ENCODE peak calls at places on chromosomes 13 and 19, in six cellular contexts. U is tibial artery, I is heart right ventricle, H is GM23248, N is spleen, D is fibroblast of pulmonary artery. V is an unnamed sample.

GRCh38 chr13:34000955-34001354 is 183.0 kb downstream of the RFC3 start:
- DNase-seq in U (no peak), I (no peak), H (no peak), N (no peak), D (no peak), V (no peak)

GRCh38 chr19:42207767-42208259 is 9.7 kb downstream of the DEDD2 start:
- DNase-seq in U (no peak), I (no peak), H (peak), N (no peak), D (peak), V (peak)

GRCh38 chr13:97716746-97717145 is 236.7 kb upstream of the IPO5 start:
- DNase-seq in U (no peak), I (no peak), H (no peak), N (no peak), D (no peak), V (no peak)

GRCh38 chr19:4911786-4912672 is 2.7 kb downstream of the UHRF1 start:
- DNase-seq in U (peak), I (peak), H (peak), N (peak), D (peak), V (peak)

GRCh38 chr13:110445722-110446569 is 115.6 kb downstream of the RAB20 start:
- DNase-seq in U (peak), I (no peak), H (no peak), N (peak), D (no peak), V (no peak)

GRCh38 chr19:34500656-34501120 is 19.1 kb downstream of the WTIP start:
- DNase-seq in U (no peak), I (no peak), H (no peak), N (no peak), D (no peak), V (no peak)

GRCh38 chr19:3575949-3576673 is 3.4 kb downstream of the HMG20B start:
- DNase-seq in U (no peak), I (no peak), H (no peak), N (no peak), D (no peak), V (no peak)

GRCh38 chr19:1182727-1183126 is 8.7 kb upstream of the SBNO2 start:
- DNase-seq in U (no peak), I (no peak), H (no peak), N (no peak), D (no peak), V (no peak)

GRCh38 chr19:38561053-38561606 is 56.6 kb downstream of the MAP4K1 start:
- DNase-seq in U (no peak), I (no peak), H (no peak), N (no peak), D (no peak), V (no peak)

GRCh38 chr19:34220472-34221063 is 33.8 kb upstream of the GARRE1 start:
- DNase-seq in U (no peak), I (peak), H (peak), N (no peak), D (peak), V (peak)

DNA sequence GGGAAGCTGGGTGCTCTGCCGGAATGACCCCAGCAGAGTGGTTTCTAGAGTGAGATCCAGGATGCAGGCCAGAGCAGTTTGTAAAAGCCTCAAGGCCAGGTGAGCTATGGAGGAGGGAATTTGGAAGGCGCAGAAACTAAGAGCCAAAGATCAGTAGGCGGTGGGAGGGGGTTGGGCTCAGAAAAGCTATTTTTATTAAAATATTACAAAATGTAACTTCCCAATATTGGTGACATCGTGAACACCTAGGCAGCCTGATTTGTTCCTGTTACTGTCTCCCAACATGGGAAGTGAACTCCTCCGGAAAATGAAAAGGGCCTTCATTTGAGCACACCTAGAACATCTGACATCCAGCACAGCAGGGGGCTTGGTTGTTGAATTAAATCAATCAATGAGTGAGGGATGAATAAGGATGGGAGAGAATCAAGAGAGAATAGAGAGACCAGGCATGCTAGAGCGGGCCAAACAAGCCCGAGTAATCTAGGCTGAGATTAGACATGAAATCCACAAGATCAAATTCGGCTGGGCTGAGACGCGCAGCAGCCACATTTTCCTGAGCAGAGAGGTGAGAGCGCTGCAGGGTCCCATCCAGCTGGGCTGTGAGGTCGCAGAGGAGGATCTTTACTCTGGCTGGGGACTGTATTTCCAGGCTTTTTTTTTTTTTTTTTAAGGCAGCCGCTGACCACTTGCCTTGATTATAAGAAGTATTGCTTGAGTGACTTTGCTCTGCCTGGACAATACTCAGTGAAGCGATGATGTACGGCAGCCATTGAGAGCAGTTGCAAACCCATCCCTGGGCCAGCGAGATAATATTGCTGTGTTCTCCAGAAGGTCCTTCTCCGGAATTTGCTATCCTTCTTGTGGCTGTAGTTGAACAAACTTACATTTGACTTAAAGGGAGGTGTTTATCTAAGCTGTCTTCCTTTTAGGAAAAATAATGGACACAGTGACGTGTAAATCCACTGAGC is 178.0 kb upstream of the KL start:
- DNase-seq in U (no peak), I (no peak), H (no peak), N (no peak), D (no peak), V (no peak)
- H3K4me3 ChIP-seq in U (no peak), I (no peak), H (no peak), N (no peak), D (no peak), V (no peak)

GRCh38 chr19:56811480-56811879 is 29.0 kb downstream of the PEG3 start:
- DNase-seq in U (no peak), I (no peak), H (no peak), N (no peak), D (no peak), V (no peak)
- H3K4me3 ChIP-seq in U (no peak), I (no peak), H (no peak), N (no peak), D (no peak), V (no peak)

GRCh38 chr13:109131698-109132257 is 502.4 kb downstream of the MYO16 start:
- DNase-seq in U (no peak), I (no peak), H (peak), N (no peak), D (peak), V (peak)

GRCh38 chr13:109121826-109122225 is 492.4 kb downstream of the MYO16 start:
- DNase-seq in U (no peak), I (no peak), H (no peak), N (no peak), D (no peak), V (no peak)

GRCh38 chr13:109123971-109124370 is 494.6 kb downstream of the MYO16 start:
- DNase-seq in U (no peak), I (no peak), H (no peak), N (no peak), D (no peak), V (no peak)

GRCh38 chr13:109130093-109130835 is 500.9 kb downstream of the MYO16 start:
- DNase-seq in U (no peak), I (no peak), H (no peak), N (no peak), D (no peak), V (no peak)

DNA sequence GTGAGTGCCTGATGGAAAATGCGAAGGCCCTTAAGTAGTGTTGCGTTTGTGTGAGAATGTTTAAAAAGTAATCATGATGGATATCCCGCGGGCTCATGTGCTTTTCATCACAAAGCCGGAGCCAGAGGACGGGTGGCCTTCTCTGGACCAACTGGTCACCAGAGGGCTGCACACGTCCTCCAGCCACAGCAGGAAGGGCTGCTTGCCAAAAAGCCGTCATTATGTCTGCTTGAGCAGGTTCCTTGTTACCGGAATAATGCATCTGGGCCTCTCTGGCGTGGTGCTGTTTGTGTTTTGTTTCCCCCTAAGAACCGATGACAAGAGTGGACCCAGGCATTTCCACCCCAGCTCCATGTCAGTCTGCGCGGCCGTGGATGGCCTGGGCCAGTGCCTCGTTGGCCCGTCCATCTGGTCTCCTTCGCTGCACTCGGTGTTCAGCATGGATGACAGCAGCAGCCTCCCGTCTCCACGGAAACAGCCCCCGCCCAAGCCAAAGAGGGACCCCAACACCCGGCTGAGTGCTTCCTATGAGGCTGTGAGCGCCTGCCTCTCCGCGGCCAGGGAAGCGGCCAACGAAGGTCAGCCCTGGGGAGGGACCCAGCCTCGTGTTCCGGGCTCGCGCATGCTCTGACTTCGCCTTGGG is 497.7 kb downstream of the MYO16 start:
- DNase-seq in U (no peak), I (no peak), H (no peak), N (no peak), D (no peak), V (no peak)
- H3K4me3 ChIP-seq in U (no peak), I (no peak), H (no peak), N (no peak), D (no peak), V (no peak)

GRCh38 chr19:17602872-17603552 is 47.6 kb downstream of the COLGALT1 start:
- DNase-seq in U (no peak), I (no peak), H (no peak), N (no peak), D (no peak), V (no peak)

GRCh38 chr19:17606786-17607185 is 51.3 kb downstream of the COLGALT1 start:
- DNase-seq in U (no peak), I (no peak), H (no peak), N (no peak), D (no peak), V (no peak)

GRCh38 chr19:17605761-17606745 is 50.6 kb downstream of the COLGALT1 start:
- DNase-seq in U (peak), I (peak), H (peak), N (peak), D (peak), V (peak)

GRCh38 chr19:17604372-17605025 is 49.0 kb downstream of the COLGALT1 start:
- DNase-seq in U (no peak), I (no peak), H (peak), N (no peak), D (no peak), V (no peak)

DNA sequence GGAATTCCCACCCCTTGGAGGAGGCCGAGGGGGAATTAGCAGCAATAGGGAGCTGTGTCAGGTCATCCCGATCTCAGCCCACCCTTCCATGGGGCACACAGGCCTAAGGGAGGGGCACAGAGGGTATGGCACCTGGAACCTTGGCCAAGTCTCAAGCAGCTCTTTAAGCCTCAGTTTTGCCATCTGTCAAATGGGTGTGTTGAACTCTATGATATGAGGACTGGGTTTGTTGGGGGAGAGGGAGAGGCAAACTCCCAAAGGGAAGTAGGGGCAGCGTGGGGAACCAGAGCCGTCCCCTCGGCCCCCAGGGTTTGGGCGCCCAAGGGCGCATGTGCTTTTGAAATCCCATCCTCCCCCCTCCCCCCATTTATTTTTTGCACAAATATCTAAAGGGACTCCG is 49.7 kb downstream of the COLGALT1 start:
- DNase-seq in U (no peak), I (no peak), H (no peak), N (no peak), D (no peak), V (no peak)
- H3K4me3 ChIP-seq in U (no peak), I (no peak), H (no peak), N (no peak), D (no peak), V (no peak)

DNA sequence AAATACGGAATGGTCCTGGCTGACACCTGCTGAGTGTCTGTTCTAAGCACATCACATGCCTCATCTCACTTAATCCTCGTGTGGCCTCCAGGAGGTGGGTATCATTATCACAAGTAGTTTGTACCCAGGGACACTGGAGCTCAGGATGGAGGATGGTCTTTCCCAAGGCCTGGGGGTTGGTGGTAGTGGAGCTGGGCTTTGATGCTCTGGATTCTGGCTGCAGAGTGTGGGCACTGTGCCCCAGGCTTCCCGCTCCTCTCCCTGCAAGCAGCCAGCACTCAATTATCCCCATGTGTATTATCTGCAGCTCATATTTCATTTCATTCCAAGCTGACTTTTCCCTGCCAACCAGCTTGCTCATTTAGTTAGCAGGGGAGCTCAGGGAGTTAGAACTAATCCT is 52.1 kb downstream of the SIAH3 start:
- DNase-seq in U (no peak), I (no peak), H (no peak), N (no peak), D (no peak), V (no peak)
- H3K4me3 ChIP-seq in U (no peak), I (no peak), H (no peak), N (no peak), D (no peak), V (no peak)

GRCh38 chr13:107252428-107252827 is 684.5 kb upstream of the ARGLU1 start:
- DNase-seq in U (no peak), I (no peak), H (no peak), N (no peak), D (no peak), V (no peak)
- H3K4me3 ChIP-seq in U (no peak), I (no peak), H (no peak), N (no peak), D (no peak), V (no peak)